ENCODE peak calls at places on chromosomes 11 and 22, in four cellular contexts. One of them, this sample, is unnamed.

GRCh38 chr11:28743101-28743550 is 634.9 kb downstream of the METTL15 start:
- DNase-seq in trophoblast cell: no peak
- DNase-seq in IMR-90: peak; percentile 69
- DNase-seq in mesenchymal stem cell: peak; percentile 27
- DNase-seq in this sample: no peak

GRCh38 chr22:37803195-37803635 is 4.5 kb upstream of the GCAT start:
- DNase-seq in IMR-90: no peak
- DNase-seq in mesenchymal stem cell: no peak
- DNase-seq in trophoblast cell: no peak
- DNase-seq in this sample: no peak

GRCh38 chr11:134332782-134333181 is 994 bp downstream of the GLB1L2 start:
- DNase-seq in trophoblast cell: no peak
- DNase-seq in mesenchymal stem cell: no peak
- DNase-seq in IMR-90: no peak
- DNase-seq in this sample: no peak

GRCh38 chr11:67119577-67120391 is 721 bp downstream of the KDM2A start:
- DNase-seq in trophoblast cell: no peak
- DNase-seq in mesenchymal stem cell: peak; percentile 41
- DNase-seq in IMR-90: no peak
- DNase-seq in this sample: no peak

GRCh38 chr11:47109051-47109791 is 67.5 kb downstream of the ARFGAP2 start:
- DNase-seq in trophoblast cell: no peak
- DNase-seq in IMR-90: no peak
- DNase-seq in mesenchymal stem cell: peak; percentile 8
- DNase-seq in this sample: no peak

GRCh38 chr11:129592191-129592590 is 216.5 kb downstream of the BARX2 start:
- DNase-seq in IMR-90: no peak
- DNase-seq in trophoblast cell: no peak
- DNase-seq in mesenchymal stem cell: no peak
- DNase-seq in this sample: no peak

GRCh38 chr11:295351-296205 is 3.7 kb downstream of the IFITM5 start:
- DNase-seq in IMR-90: no peak
- DNase-seq in trophoblast cell: no peak
- DNase-seq in mesenchymal stem cell: no peak
- DNase-seq in this sample: no peak

GRCh38 chr22:35736701-35737100 is 19.0 kb downstream of the APOL5 start:
- DNase-seq in mesenchymal stem cell: no peak
- DNase-seq in IMR-90: no peak
- DNase-seq in trophoblast cell: no peak
- DNase-seq in this sample: no peak

GRCh38 chr11:64342869-64343739 is 3.1 kb downstream of the CCDC88B start:
- DNase-seq in mesenchymal stem cell: no peak
- DNase-seq in IMR-90: no peak
- DNase-seq in trophoblast cell: no peak
- DNase-seq in this sample: peak; percentile 64

GRCh38 chr11:59243633-59244032 is 30.9 kb upstream of the MPEG1 start:
- DNase-seq in trophoblast cell: no peak
- DNase-seq in IMR-90: peak; percentile 46
- DNase-seq in mesenchymal stem cell: no peak
- DNase-seq in this sample: no peak

GRCh38 chr11:133836076-133836548 is 9.2 kb downstream of the SPATA19 start:
- DNase-seq in IMR-90: no peak
- DNase-seq in trophoblast cell: no peak
- DNase-seq in mesenchymal stem cell: no peak
- DNase-seq in this sample: no peak

GRCh38 chr22:44842417-44842816 is 90.0 kb downstream of the ARHGAP8 start:
- DNase-seq in trophoblast cell: no peak
- DNase-seq in mesenchymal stem cell: no peak
- DNase-seq in IMR-90: no peak
- DNase-seq in this sample: no peak

DNA sequence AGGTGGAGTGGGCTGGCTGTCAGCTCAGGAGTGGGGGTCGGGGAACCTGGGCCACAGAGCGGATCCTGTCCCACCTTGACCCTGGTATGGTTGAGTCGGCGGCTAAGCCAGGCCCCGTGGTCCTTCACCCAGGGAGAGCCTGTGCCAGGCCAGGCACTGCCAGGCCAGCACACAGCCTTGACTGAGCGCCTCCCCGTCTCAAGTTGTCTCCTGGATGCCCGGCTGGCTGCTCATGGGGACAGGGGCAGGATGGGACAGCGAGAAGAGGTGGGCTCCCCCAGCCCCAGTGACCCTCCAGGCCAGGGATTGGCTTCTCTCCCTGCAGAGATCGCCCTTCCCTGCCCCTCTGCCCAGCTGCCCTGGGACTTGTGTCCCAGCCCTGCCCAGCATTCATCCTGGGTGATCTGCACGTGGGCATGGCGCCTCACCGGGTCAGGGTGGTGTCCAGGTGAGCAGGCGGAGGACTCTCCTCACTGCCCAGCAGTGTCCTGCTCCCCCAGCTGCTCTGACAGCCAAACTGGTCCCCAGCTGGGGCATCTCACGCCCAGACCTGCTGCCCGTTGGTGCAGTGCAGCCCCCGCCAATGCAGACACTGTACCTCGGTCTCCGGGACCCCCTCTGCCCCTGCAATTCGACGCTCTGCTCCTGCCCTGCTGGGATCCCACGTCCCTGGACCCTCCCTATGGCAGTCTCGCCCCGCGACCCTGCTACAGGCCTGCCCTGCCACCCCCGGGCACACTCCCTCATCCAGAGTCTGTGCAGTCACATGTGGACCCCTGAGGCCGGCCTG is 28.8 kb upstream of the CCDC188 start:
- DNase-seq in mesenchymal stem cell: no peak
- DNase-seq in trophoblast cell: no peak
- DNase-seq in IMR-90: no peak
- DNase-seq in this sample: no peak
- H3K14ac ChIP-seq in mesenchymal stem cell: no peak overlapping the region
- H3K14ac ChIP-seq in trophoblast cell: no peak overlapping the region
- H3K14ac ChIP-seq in IMR-90: no peak overlapping the region
- H3K14ac ChIP-seq in this sample: no peak overlapping the region

GRCh38 chr11:75644370-75644769 is 24.5 kb downstream of the MAP6 start:
- DNase-seq in trophoblast cell: no peak
- DNase-seq in IMR-90: no peak
- DNase-seq in mesenchymal stem cell: no peak
- DNase-seq in this sample: no peak

GRCh38 chr11:75637998-75638397 is 30.8 kb downstream of the MAP6 start:
- DNase-seq in IMR-90: no peak
- DNase-seq in mesenchymal stem cell: no peak
- DNase-seq in trophoblast cell: no peak
- DNase-seq in this sample: no peak

GRCh38 chr11:75642402-75643113 is 26.3 kb downstream of the MAP6 start:
- DNase-seq in IMR-90: no peak
- DNase-seq in trophoblast cell: no peak
- DNase-seq in mesenchymal stem cell: no peak
- DNase-seq in this sample: no peak

GRCh38 chr11:75635009-75635909 is 33.6 kb downstream of the MAP6 start:
- DNase-seq in trophoblast cell: no peak
- DNase-seq in IMR-90: peak; percentile 72
- DNase-seq in mesenchymal stem cell: peak; percentile 19
- DNase-seq in this sample: no peak

DNA sequence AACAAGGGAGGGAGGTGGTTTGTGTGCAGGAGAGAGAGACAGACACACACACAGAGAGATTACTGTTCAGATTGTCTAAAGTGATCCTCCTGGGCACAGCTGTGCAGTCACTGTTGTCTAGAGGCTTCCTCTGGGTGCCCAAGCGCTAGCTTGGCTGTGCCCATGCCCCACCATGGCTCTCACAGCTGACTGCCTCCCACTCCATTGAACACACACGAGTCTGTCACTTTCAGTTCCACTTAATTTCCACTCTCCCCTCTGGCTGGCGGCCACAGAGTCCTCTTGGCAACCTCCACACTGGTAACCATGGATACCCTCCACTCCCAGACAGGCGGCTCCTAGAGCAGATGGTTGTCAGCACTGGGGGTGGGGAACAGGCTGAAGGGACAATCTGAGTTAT is 29.1 kb downstream of the MAP6 start:
- DNase-seq in mesenchymal stem cell: peak; percentile 72
- DNase-seq in trophoblast cell: no peak
- DNase-seq in IMR-90: peak; percentile 59
- DNase-seq in this sample: no peak
- H3K14ac ChIP-seq in mesenchymal stem cell: no peak overlapping the region
- H3K14ac ChIP-seq in trophoblast cell: no peak overlapping the region
- H3K14ac ChIP-seq in IMR-90: no peak overlapping the region
- H3K14ac ChIP-seq in this sample: no peak overlapping the region

DNA sequence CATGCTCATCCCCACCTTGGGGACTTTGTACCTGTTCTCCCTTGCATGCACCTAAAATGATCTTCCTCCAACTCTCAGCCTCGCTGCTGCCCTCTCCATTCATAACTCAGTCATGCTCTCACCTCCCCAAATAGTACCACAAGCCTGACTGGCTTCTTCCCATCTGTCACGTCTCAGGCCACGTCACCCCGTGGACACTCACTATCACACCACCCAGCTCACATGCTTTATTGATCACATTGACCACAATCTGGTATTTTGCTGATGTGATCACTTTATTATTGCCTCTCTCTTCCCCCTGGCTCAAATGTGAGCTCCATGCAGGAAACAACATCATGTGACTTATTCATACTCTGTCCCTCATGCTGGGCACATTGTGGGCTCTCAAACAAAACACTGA is 9.2 kb upstream of the SGSM1 start:
- DNase-seq in trophoblast cell: no peak
- DNase-seq in IMR-90: no peak
- DNase-seq in mesenchymal stem cell: no peak
- DNase-seq in this sample: no peak
- H3K14ac ChIP-seq in trophoblast cell: no peak overlapping the region
- H3K14ac ChIP-seq in IMR-90: no peak overlapping the region
- H3K14ac ChIP-seq in mesenchymal stem cell: no peak overlapping the region
- H3K14ac ChIP-seq in this sample: no peak overlapping the region

DNA sequence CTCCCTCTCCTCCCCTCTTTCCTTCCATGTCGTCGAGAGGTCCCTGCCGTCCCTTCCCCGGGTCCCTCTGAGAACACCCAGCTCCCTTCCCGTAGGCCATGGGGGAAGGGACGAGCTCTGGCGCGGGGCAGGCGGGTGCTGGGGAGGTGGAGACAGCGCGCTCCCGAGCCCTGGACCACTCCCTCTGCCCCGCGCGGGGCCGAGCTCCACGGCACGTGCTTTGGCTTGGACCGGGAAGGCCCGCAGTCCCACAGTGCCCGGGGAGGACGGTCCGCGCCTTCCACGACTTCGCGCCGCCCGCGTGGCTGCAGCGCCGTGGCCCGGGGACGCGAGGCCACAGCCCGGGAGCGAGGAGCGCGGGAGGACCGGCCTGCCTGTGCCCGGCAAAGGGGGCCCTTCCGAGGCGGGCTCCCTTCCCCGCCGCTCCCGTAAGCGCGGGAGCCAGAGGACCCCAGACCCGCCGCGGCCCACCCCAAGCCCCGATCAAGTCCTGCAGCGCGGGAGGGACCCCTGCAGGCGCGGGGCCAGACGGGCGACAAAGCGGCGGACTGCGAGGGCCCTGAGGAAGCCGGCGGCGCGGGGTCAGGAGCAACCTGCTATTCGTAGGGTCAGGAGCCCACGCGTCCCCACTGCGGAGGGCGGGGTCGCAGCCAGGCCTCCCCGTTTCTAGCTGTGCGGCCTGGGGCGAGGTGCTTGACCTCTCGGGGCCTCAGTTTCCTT is 110.4 kb downstream of the WNT7B start:
- DNase-seq in IMR-90: no peak
- DNase-seq in trophoblast cell: no peak
- DNase-seq in mesenchymal stem cell: peak; percentile 9
- DNase-seq in this sample: peak; percentile 37
- H3K14ac ChIP-seq in IMR-90: no peak overlapping the region
- H3K14ac ChIP-seq in trophoblast cell: peak overlapping the region; percentile 14
- H3K14ac ChIP-seq in mesenchymal stem cell: no peak overlapping the region
- H3K14ac ChIP-seq in this sample: no peak overlapping the region

DNA sequence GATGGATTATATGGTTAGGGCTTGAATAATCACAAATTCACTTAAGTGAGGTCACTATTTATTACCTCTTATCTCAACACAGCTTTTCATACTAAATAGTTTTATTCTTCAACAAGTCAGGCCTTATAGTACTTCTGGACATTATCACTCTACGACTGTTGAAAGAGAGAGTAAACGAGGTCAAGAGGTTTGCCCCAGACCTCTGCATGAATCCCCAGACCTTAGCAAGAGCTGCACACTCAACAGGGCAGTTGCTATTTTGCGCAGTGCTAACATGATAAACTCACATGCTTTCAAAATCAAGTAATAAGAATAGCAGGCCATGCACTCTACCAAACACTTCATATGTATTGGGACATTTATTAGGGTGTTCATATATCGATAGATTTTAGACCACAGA is 60.5 kb downstream of the DDI1 start:
- DNase-seq in trophoblast cell: no peak
- DNase-seq in mesenchymal stem cell: peak; percentile 38
- DNase-seq in IMR-90: no peak
- DNase-seq in this sample: no peak
- H3K14ac ChIP-seq in trophoblast cell: no peak overlapping the region
- H3K14ac ChIP-seq in mesenchymal stem cell: no peak overlapping the region
- H3K14ac ChIP-seq in IMR-90: no peak overlapping the region
- H3K14ac ChIP-seq in this sample: no peak overlapping the region

This sample was measured in H9.